ENCODE peak calls at places on chromosomes 5 and 9, in nine cellular contexts. H, K, W, E, J, U, X, T and O are unnamed samples.

GRCh38 chr5:132420706-132421272 is 51.3 kb downstream of the SLC22A5 start:
- DNase-seq in H (no peak), K (peak), W (peak), E (peak), J (no peak), U (peak), X (peak), T (no peak), O (no peak)

GRCh38 chr9:113803811-113804589 is 72.1 kb upstream of the ZNF618 start:
- DNase-seq in H (no peak), K (no peak), W (no peak), E (no peak), J (no peak), U (no peak), X (no peak), T (no peak), O (no peak)

GRCh38 chr5:147432323-147432722 is 77.5 kb downstream of the DPYSL3 start:
- DNase-seq in H (no peak), K (no peak), W (no peak), E (no peak), J (no peak), U (no peak), X (no peak), T (no peak), O (no peak)

GRCh38 chr5:124902097-124902821 is 155.8 kb upstream of the ZNF608 start:
- DNase-seq in H (no peak), K (peak), W (peak), E (no peak), J (no peak), U (no peak), X (peak), T (no peak), O (no peak)

GRCh38 chr9:101453776-101454570 is 18.4 kb upstream of the ALDOB start:
- DNase-seq in H (no peak), K (no peak), W (no peak), E (no peak), J (no peak), U (no peak), X (no peak), T (no peak), O (no peak)

GRCh38 chr5:180609817-180610550 is 18.7 kb upstream of the SCGB3A1 start:
- DNase-seq in H (no peak), K (no peak), W (no peak), E (no peak), J (no peak), U (no peak), X (no peak), T (no peak), O (no peak)

GRCh38 chr9:20464242-20464641 is 158.1 kb downstream of the MLLT3 start:
- DNase-seq in H (no peak), K (no peak), W (no peak), E (no peak), J (no peak), U (no peak), X (no peak), T (no peak), O (no peak)

GRCh38 chr9:92774274-92774673 is 9.6 kb upstream of the BICD2 start:
- DNase-seq in H (no peak), K (no peak), W (no peak), E (no peak), J (no peak), U (no peak), X (no peak), T (peak), O (peak)

GRCh38 chr5:132142459-132142858 is 68.9 kb downstream of the CSF2 start:
- DNase-seq in H (no peak), K (no peak), W (no peak), E (no peak), J (no peak), U (no peak), X (no peak), T (no peak), O (no peak)

GRCh38 chr9:76013797-76014196 is 123.3 kb downstream of the PCSK5 start:
- DNase-seq in H (no peak), K (no peak), W (no peak), E (no peak), J (no peak), U (no peak), X (no peak), T (no peak), O (no peak)

GRCh38 chr5:15241216-15241821 is 258.7 kb upstream of the FBXL7 start:
- DNase-seq in H (no peak), K (no peak), W (no peak), E (no peak), J (no peak), U (no peak), X (no peak), T (no peak), O (no peak)

GRCh38 chr9:135288941-135289534 is 190.5 kb upstream of the PPP1R26 start:
- DNase-seq in H (peak), K (no peak), W (no peak), E (no peak), J (no peak), U (no peak), X (no peak), T (no peak), O (no peak)

GRCh38 chr9:129887210-129888084 is 52.2 kb downstream of the USP20 start:
- DNase-seq in H (no peak), K (peak), W (peak), E (no peak), J (no peak), U (peak), X (no peak), T (no peak), O (no peak)

GRCh38 chr5:14790220-14790619 is 81.4 kb downstream of the ANKH start:
- DNase-seq in H (no peak), K (no peak), W (no peak), E (no peak), J (no peak), U (no peak), X (no peak), T (no peak), O (no peak)

GRCh38 chr5:124480964-124481363 is 265.5 kb downstream of the ZNF608 start:
- DNase-seq in H (no peak), K (no peak), W (no peak), E (no peak), J (no peak), U (no peak), X (no peak), T (no peak), O (no peak)

GRCh38 chr9:93493949-93494348 is 40.6 kb upstream of the FAM120AOS start:
- DNase-seq in H (no peak), K (no peak), W (no peak), E (no peak), J (no peak), U (no peak), X (no peak), T (no peak), O (no peak)

GRCh38 chr5:7592910-7593309 is 197.0 kb downstream of the ADCY2 start:
- DNase-seq in H (peak), K (no peak), W (peak), E (no peak), J (no peak), U (no peak), X (peak), T (peak), O (no peak)

GRCh38 chr5:2249442-2249841 is 366.7 kb upstream of the IRX4 start:
- DNase-seq in H (no peak), K (no peak), W (no peak), E (no peak), J (no peak), U (no peak), X (no peak), T (no peak), O (no peak)

GRCh38 chr9:110426052-110426709 is 88.5 kb upstream of the TXNDC8 start:
- DNase-seq in H (no peak), K (no peak), W (no peak), E (no peak), J (no peak), U (no peak), X (no peak), T (peak), O (no peak)

GRCh38 chr5:127963233-127963632 is 120.3 kb upstream of the SLC12A2 start:
- DNase-seq in H (no peak), K (no peak), W (no peak), E (no peak), J (no peak), U (no peak), X (no peak), T (no peak), O (no peak)

GRCh38 chr9:126389958-126390357 is 63.3 kb downstream of the MVB12B start:
- DNase-seq in H (no peak), K (no peak), W (no peak), E (no peak), J (no peak), U (no peak), X (no peak), T (no peak), O (no peak)
- H3K27ac ChIP-seq in H (no peak), K (no peak), W (no peak), E (no peak), J (no peak), U (no peak), X (peak), T (no peak), O (peak)

GRCh38 chr5:24068507-24068906 is 561.1 kb downstream of the PRDM9 start:
- DNase-seq in H (no peak), K (no peak), W (no peak), E (no peak), J (no peak), U (no peak), X (no peak), T (peak), O (no peak)

GRCh38 chr5:24067208-24067607 is 559.8 kb downstream of the PRDM9 start:
- DNase-seq in H (no peak), K (no peak), W (peak), E (no peak), J (no peak), U (no peak), X (no peak), T (no peak), O (no peak)

DNA sequence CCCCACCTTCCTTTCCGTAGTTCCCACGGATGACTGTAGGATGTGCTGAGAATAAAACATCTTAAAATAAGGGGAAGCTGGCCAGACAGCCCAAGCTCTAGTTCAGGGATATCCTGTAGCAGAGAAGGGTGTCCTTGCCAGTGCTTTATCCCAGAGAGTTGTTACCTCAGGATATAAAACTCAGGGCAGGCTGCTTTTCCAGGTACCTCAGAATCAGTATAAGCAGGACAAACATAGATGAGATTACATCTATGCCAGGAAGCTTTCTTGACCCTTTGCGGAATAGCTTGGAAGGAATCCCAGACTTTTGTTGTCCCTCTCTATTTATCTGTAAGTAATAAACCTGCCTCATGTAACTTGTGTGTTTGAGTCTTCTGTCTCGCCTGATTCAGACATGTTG is 565.7 kb downstream of the PRDM9 start:
- DNase-seq in H (no peak), K (no peak), W (no peak), E (no peak), J (no peak), U (no peak), X (no peak), T (peak), O (no peak)
- H3K27ac ChIP-seq in H (no peak), K (no peak), W (no peak), E (no peak), J (no peak), U (no peak), X (no peak), T (peak), O (no peak)

DNA sequence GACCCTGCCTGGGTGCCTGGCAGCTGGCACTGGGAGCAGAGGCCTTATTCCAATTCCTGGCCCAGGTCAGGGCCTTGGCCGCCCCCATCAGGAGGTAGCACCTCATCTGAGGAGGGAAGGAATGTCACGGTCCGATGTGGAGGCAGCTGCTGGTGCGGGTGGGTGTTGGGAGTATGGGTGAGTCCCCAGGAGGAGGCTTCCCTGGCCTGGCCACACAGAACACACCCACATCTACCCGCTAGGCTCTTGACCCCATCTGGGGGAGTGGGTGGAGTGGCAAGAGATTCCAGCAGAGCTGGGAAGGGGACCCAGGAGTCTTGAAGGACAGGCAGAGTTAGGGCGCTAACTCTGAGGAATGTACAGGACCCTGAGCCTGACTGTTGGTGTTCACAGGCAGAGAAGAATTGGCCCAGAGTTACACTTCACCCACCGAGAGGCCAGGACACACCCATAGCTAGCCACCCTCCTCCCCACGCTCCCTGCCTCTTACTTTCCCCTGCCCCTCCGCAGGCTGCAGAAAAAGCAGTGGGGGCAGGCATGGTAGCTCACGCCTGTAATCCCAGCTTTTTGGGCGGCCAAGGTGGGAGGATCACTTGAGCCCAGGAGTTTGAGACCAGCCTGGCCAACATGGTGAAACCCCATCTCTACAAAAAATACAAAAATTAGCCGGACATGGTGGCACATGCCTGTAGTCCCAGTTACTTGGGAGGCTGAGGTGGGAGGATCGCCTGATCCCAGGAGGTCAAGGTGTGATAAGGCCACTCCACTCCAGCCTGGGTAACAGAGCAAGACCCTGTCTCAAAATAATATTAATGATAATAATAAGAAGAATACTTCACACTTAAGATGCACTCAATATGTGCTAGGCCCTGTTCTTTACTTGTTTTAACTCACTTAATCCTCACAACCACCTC is 6.0 kb downstream of the OLFML2A start:
- DNase-seq in H (peak), K (no peak), W (no peak), E (no peak), J (peak), U (no peak), X (no peak), T (no peak), O (no peak)
- H3K27ac ChIP-seq in H (no peak), K (no peak), W (no peak), E (no peak), J (peak), U (no peak), X (no peak), T (no peak), O (no peak)

GRCh38 chr9:22116751-22117150 is 107.6 kb upstream of the CDKN2B start:
- DNase-seq in H (no peak), K (no peak), W (no peak), E (no peak), J (no peak), U (no peak), X (no peak), T (no peak), O (no peak)
- H3K27ac ChIP-seq in H (no peak), K (no peak), W (no peak), E (peak), J (no peak), U (no peak), X (no peak), T (peak), O (no peak)

GRCh38 chr9:133995012-133995896 is 3.1 kb upstream of the VAV2 start:
- DNase-seq in H (peak), K (no peak), W (no peak), E (no peak), J (no peak), U (no peak), X (no peak), T (no peak), O (no peak)

GRCh38 chr9:133992780-133993634 is 883 bp upstream of the VAV2 start:
- DNase-seq in H (peak), K (peak), W (peak), E (peak), J (peak), U (peak), X (peak), T (peak), O (peak)

GRCh38 chr9:133991964-133992779 is at the start of gene VAV2:
- DNase-seq in H (peak), K (peak), W (peak), E (peak), J (no peak), U (peak), X (peak), T (peak), O (no peak)

GRCh38 chr9:133994359-133995011 is 2.4 kb upstream of the VAV2 start:
- DNase-seq in H (peak), K (peak), W (peak), E (peak), J (peak), U (peak), X (peak), T (peak), O (peak)

GRCh38 chr9:133993635-133994253 is 1.6 kb upstream of the VAV2 start:
- DNase-seq in H (no peak), K (no peak), W (no peak), E (no peak), J (no peak), U (no peak), X (no peak), T (no peak), O (no peak)
- H3K27ac ChIP-seq in H (peak), K (peak), W (no peak), E (no peak), J (no peak), U (no peak), X (no peak), T (no peak), O (no peak)